ENCODE peak calls at places on chromosomes 1 and 21, in five cellular contexts. K, Z, P, J and W are unnamed samples.

GRCh38 chr21:45417256-45417950 is 12.4 kb downstream of the COL18A1 start:
- DNase-seq in K (peak), Z (no peak), P (no peak), J (no peak), W (peak)

GRCh38 chr1:213914351-213914750 is 73.4 kb upstream of the PROX1 start:
- DNase-seq in K (no peak), Z (no peak), P (no peak), J (no peak), W (no peak)

GRCh38 chr21:28632718-28633408 is 359.8 kb downstream of the LTN1 start:
- DNase-seq in K (peak), Z (no peak), P (no peak), J (no peak), W (no peak)

GRCh38 chr1:91591175-91591968 is 90.7 kb downstream of the CDC7 start:
- DNase-seq in K (no peak), Z (peak), P (no peak), J (no peak), W (no peak)

GRCh38 chr1:54274881-54275280 is 74.9 kb downstream of the MRPL37 start:
- DNase-seq in K (no peak), Z (no peak), P (no peak), J (no peak), W (no peak)

GRCh38 chr1:9603307-9603706 is 14.6 kb downstream of the TMEM201 start:
- DNase-seq in K (no peak), Z (no peak), P (no peak), J (no peak), W (no peak)

GRCh38 chr1:86640161-86640560 is 64.2 kb upstream of the SH3GLB1 start:
- DNase-seq in K (no peak), Z (no peak), P (no peak), J (no peak), W (no peak)

GRCh38 chr1:87463917-87464565 is 135.4 kb downstream of the LMO4 start:
- DNase-seq in K (no peak), Z (peak), P (no peak), J (peak), W (no peak)

GRCh38 chr1:163509126-163509525 is 187.4 kb downstream of the NUF2 start:
- DNase-seq in K (no peak), Z (no peak), P (no peak), J (no peak), W (no peak)

GRCh38 chr1:216531308-216532239 is 108.3 kb upstream of the USH2A start:
- DNase-seq in K (peak), Z (no peak), P (no peak), J (no peak), W (no peak)

GRCh38 chr1:206468571-206468970 is 1.7 kb upstream of the IKBKE start:
- DNase-seq in K (no peak), Z (no peak), P (no peak), J (no peak), W (no peak)

GRCh38 chr1:202834771-202835547 is 24.2 kb downstream of the PCAT6 start:
- DNase-seq in K (no peak), Z (peak), P (no peak), J (no peak), W (no peak)

GRCh38 chr1:169487153-169487552 is 1.4 kb upstream of the SLC19A2 start:
- DNase-seq in K (peak), Z (no peak), P (no peak), J (no peak), W (no peak)

GRCh38 chr1:204207136-204207616 is 6.6 kb downstream of the GOLT1A start:
- DNase-seq in K (peak), Z (peak), P (peak), J (peak), W (no peak)

GRCh38 chr1:9080704-9081291 is 11.4 kb upstream of the SLC2A5 start:
- DNase-seq in K (peak), Z (no peak), P (no peak), J (no peak), W (peak)

GRCh38 chr1:244778356-244778755 is 57.1 kb upstream of the COX20 start:
- DNase-seq in K (peak), Z (no peak), P (no peak), J (no peak), W (no peak)

GRCh38 chr1:212269306-212269705 is 15.9 kb upstream of the PPP2R5A start:
- DNase-seq in K (no peak), Z (no peak), P (no peak), J (no peak), W (no peak)
- TF ChIP-seq CTCF in K (no peak), Z (no peak), P (peak), J (no peak), W (no peak)

GRCh38 chr1:157773723-157774350 is 3.1 kb downstream of the FCRL2 start:
- DNase-seq in K (no peak), Z (no peak), P (peak), J (no peak), W (no peak)
- TF ChIP-seq CTCF in K (no peak), Z (peak), P (peak), J (peak), W (no peak)

GRCh38 chr1:10834770-10835412 is 38.4 kb upstream of the CASZ1 start:
- DNase-seq in K (no peak), Z (no peak), P (peak), J (no peak), W (no peak)

GRCh38 chr1:10836726-10837125 is 40.3 kb upstream of the CASZ1 start:
- DNase-seq in K (no peak), Z (no peak), P (peak), J (no peak), W (no peak)

GRCh38 chr1:10838541-10838940 is 42.1 kb upstream of the CASZ1 start:
- DNase-seq in K (no peak), Z (no peak), P (no peak), J (no peak), W (no peak)

GRCh38 chr1:10833630-10834557 is 37.4 kb upstream of the CASZ1 start:
- DNase-seq in K (no peak), Z (no peak), P (no peak), J (no peak), W (no peak)

GRCh38 chr1:10835423-10836421 is 39.3 kb upstream of the CASZ1 start:
- DNase-seq in K (peak), Z (peak), P (peak), J (peak), W (no peak)
- TF ChIP-seq CTCF in K (no peak), Z (no peak), P (peak), J (no peak), W (peak)

DNA sequence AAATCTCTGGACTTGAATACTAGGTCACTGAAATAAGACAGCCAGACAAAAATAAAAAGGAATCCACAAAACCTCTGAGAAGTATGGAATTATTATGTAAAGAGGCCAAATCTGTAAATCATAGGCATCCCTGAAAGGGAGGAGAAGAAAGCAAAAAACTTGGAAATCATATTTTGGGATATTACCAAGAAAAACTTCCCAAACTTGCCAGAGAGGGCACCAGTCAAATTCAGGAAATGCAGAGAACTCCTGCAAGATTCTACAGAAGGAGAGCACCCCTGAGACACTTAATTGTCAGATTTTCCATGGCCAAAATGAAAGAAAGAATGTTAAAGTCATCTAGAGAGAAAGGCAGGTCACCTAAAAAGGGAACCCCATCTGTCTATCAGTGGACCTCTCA is 862.3 kb upstream of the PRMT6 start:
- DNase-seq in K (no peak), Z (no peak), P (no peak), J (no peak), W (no peak)
- TF ChIP-seq CTCF in K (no peak), Z (no peak), P (peak), J (no peak), W (no peak)